ENCODE peak calls at places on chromosome 5, in five cellular contexts. One of them, this sample, is unnamed.

GRCh38 chr5:95864456-95864855 is 41.9 kb upstream of the GLRX start:
- DNase-seq in PC-9: no peak
- DNase-seq in LNCaP clone FGC: no peak
- DNase-seq in lung: no peak
- DNase-seq in uterus: no peak
- DNase-seq in this sample: no peak

GRCh38 chr5:54115768-54116403 is 194.5 kb downstream of the ARL15 start:
- DNase-seq in LNCaP clone FGC: no peak
- DNase-seq in PC-9: no peak
- DNase-seq in uterus: no peak
- DNase-seq in lung: no peak
- DNase-seq in this sample: peak

GRCh38 chr5:13955896-13956295 is 11.4 kb upstream of the DNAH5 start:
- DNase-seq in lung: no peak
- DNase-seq in PC-9: no peak
- DNase-seq in uterus: no peak
- DNase-seq in LNCaP clone FGC: no peak
- DNase-seq in this sample: no peak

GRCh38 chr5:10867408-10868303 is 106.6 kb upstream of the DAP start:
- DNase-seq in PC-9: no peak
- DNase-seq in lung: peak
- DNase-seq in uterus: no peak
- DNase-seq in LNCaP clone FGC: no peak
- DNase-seq in this sample: no peak

GRCh38 chr5:72383280-72384205 is 63.4 kb downstream of the PTCD2 start:
- DNase-seq in LNCaP clone FGC: no peak
- DNase-seq in lung: no peak
- DNase-seq in uterus: no peak
- DNase-seq in PC-9: no peak
- DNase-seq in this sample: peak

GRCh38 chr5:125137535-125137934 is 391.1 kb upstream of the ZNF608 start:
- DNase-seq in uterus: no peak
- DNase-seq in PC-9: no peak
- DNase-seq in lung: no peak
- DNase-seq in LNCaP clone FGC: no peak
- DNase-seq in this sample: no peak

GRCh38 chr5:33238826-33239670 is 201.7 kb upstream of the TARS1 start:
- DNase-seq in lung: no peak
- DNase-seq in uterus: no peak
- DNase-seq in LNCaP clone FGC: no peak
- DNase-seq in PC-9: no peak
- DNase-seq in this sample: no peak

GRCh38 chr5:142819816-142820215 is 49.6 kb downstream of the ARHGAP26 start:
- DNase-seq in lung: no peak
- DNase-seq in PC-9: no peak
- DNase-seq in LNCaP clone FGC: no peak
- DNase-seq in uterus: no peak
- DNase-seq in this sample: no peak

GRCh38 chr5:103607346-103607745 is 44.8 kb upstream of the NUDT12 start:
- DNase-seq in PC-9: no peak
- DNase-seq in uterus: no peak
- DNase-seq in LNCaP clone FGC: no peak
- DNase-seq in lung: no peak
- DNase-seq in this sample: no peak

GRCh38 chr5:14676320-14676719 is 11.8 kb downstream of the OTULIN start:
- DNase-seq in LNCaP clone FGC: no peak
- DNase-seq in uterus: no peak
- DNase-seq in PC-9: peak
- DNase-seq in lung: no peak
- DNase-seq in this sample: no peak

GRCh38 chr5:29796018-29796417 is 1397.5 kb upstream of the CDH6 start:
- DNase-seq in LNCaP clone FGC: no peak
- DNase-seq in uterus: no peak
- DNase-seq in PC-9: peak
- DNase-seq in lung: no peak
- DNase-seq in this sample: no peak

GRCh38 chr5:39009280-39009679 is 64.9 kb downstream of the RICTOR start:
- DNase-seq in lung: no peak
- DNase-seq in LNCaP clone FGC: no peak
- DNase-seq in PC-9: no peak
- DNase-seq in uterus: no peak
- DNase-seq in this sample: no peak
- H3K4me3 ChIP-seq in lung: no peak
- H3K4me3 ChIP-seq in LNCaP clone FGC: no peak
- H3K4me3 ChIP-seq in PC-9: no peak
- H3K4me3 ChIP-seq in uterus: no peak
- H3K4me3 ChIP-seq in this sample: no peak

GRCh38 chr5:61167382-61167781 is 5.1 kb upstream of the SMIM15 start:
- DNase-seq in lung: no peak
- DNase-seq in uterus: no peak
- DNase-seq in PC-9: peak
- DNase-seq in LNCaP clone FGC: no peak
- DNase-seq in this sample: no peak
- TF ChIP-seq CTCF in lung: no peak
- TF ChIP-seq CTCF in uterus: no peak
- TF ChIP-seq CTCF in PC-9: peak
- TF ChIP-seq CTCF in LNCaP clone FGC: peak
- TF ChIP-seq CTCF in this sample: peak

DNA sequence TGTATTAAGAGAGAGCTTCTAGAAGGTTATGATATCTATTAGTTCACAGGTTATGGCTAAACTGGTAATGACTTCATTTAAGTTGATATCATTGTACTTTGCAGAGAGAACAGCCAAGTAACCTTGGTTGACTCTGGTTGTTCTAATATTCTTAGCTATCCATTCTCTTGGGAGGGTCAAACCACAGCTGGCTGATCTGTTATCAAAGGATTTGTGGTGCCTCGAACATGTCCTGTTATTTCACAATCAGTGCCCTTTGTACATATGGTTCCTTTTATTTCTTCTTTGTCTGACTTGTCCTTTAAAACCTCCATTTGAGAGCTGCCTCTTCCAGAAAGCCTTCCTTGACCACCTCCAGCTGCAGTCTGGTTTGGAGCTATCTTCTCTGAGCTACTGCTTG is 61.7 kb downstream of the PDE8B start:
- DNase-seq in lung: no peak
- DNase-seq in LNCaP clone FGC: no peak
- DNase-seq in PC-9: no peak
- DNase-seq in uterus: no peak
- DNase-seq in this sample: no peak
- H3K4me3 ChIP-seq in lung: no peak
- H3K4me3 ChIP-seq in LNCaP clone FGC: no peak
- H3K4me3 ChIP-seq in PC-9: no peak
- H3K4me3 ChIP-seq in uterus: no peak
- H3K4me3 ChIP-seq in this sample: no peak

DNA sequence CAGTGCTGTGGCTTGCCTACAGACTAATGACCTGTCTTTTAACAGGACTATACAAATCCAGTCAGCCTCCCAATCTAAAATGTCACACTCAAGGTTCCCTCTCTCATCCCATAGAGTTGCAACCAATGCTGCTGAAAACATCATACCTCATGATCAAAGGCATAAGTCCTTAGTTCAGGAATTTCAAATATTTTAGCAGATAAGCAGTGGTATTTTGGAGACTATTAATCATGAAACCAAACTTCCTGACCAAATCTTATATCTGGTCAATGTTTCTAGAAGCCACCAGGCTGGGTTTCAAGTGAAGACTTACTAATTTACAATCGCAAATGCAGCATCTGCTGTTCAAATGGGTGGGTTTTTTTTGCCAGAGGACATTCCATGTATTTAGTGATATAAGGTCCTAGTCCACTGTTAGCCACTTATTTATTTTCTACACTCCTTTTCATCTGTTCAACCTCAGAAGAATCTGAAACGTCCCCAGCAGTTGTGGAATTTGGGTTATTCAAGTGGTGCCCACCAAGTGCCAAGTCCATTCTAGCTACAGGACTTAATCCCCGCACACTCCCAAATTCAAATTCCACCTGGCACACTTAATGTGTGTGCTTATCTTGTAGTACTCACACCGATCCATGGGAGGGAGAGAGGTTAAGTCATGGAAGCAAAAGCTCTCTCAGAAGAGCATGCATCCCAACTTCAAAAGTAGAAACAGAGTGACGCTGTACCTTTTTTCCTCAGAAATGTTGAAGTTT is 5.8 kb downstream of the TAS2R1 start:
- DNase-seq in lung: no peak
- DNase-seq in LNCaP clone FGC: no peak
- DNase-seq in PC-9: no peak
- DNase-seq in uterus: no peak
- DNase-seq in this sample: no peak
- TF ChIP-seq CTCF in lung: no peak
- TF ChIP-seq CTCF in LNCaP clone FGC: no peak
- TF ChIP-seq CTCF in PC-9: no peak
- TF ChIP-seq CTCF in uterus: no peak
- TF ChIP-seq CTCF in this sample: no peak

DNA sequence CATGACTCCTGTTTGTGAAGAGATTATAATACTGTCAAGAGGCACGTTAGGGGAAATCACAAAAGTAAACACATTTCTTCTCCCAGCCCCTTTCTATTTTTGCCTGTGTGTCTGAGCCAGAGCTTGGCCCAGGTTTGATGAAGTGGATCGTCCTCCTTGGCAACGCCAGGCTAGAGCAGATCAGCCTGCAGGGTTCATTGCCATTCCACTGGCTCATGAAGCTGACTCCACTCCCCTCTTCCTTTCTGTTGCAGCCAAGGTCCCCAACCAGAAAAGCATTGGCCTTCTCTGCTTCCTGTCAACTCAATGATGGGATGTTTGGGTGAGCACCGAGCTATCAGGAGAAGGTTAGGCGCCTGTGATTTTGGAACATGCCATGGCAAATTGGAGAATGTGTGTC is 3.3 kb downstream of the ADRB2 start:
- DNase-seq in LNCaP clone FGC: no peak
- DNase-seq in lung: no peak
- DNase-seq in PC-9: no peak
- DNase-seq in uterus: no peak
- DNase-seq in this sample: no peak
- H3K4me3 ChIP-seq in LNCaP clone FGC: peak
- H3K4me3 ChIP-seq in lung: peak
- H3K4me3 ChIP-seq in PC-9: peak
- H3K4me3 ChIP-seq in uterus: no peak
- H3K4me3 ChIP-seq in this sample: no peak

GRCh38 chr5:141713616-141714309 is 31.7 kb upstream of the ARAP3 start:
- DNase-seq in LNCaP clone FGC: no peak
- DNase-seq in PC-9: peak
- DNase-seq in lung: no peak
- DNase-seq in uterus: no peak
- DNase-seq in this sample: no peak
- TF ChIP-seq CTCF in LNCaP clone FGC: no peak
- TF ChIP-seq CTCF in PC-9: no peak
- TF ChIP-seq CTCF in lung: no peak
- TF ChIP-seq CTCF in uterus: no peak
- TF ChIP-seq CTCF in this sample: no peak